ENCODE peak calls at places on chromosomes 16 and 17, in nine cellular contexts. F is body of pancreas, E is A673, Y is endodermal cell, A is cardiac fibroblast, O is tibial artery, S is thoracic aorta, D is fibroblast of mammary gland, I is ascending aorta. X is an unnamed sample.

GRCh38 chr16:48971571-48972071 is 310.0 kb downstream of the CBLN1 start:
- DNase-seq in E (peak), F (no peak), O (no peak), I (no peak), Y (peak), A (no peak), D (no peak), S (no peak), X (no peak)

GRCh38 chr17:43826206-43826605 is 6.7 kb downstream of the MPP3 start:
- DNase-seq in A (no peak), D (no peak), S (no peak), F (no peak), E (no peak), Y (no peak), I (no peak), O (no peak), X (no peak)

GRCh38 chr16:58063377-58064076 is 38.0 kb downstream of the MMP15 start:
- DNase-seq in E (no peak), D (no peak), S (no peak), F (peak), I (no peak), O (no peak), Y (peak), A (no peak), X (no peak)

GRCh38 chr16:57619606-57620315 is 8.7 kb upstream of the ADGRG1 start:
- DNase-seq in S (no peak), O (peak), F (peak), A (no peak), I (no peak), D (no peak), E (no peak), Y (peak), X (peak)

GRCh38 chr17:18315498-18316360 is 636 bp downstream of the SMCR8 start:
- DNase-seq in D (peak), E (no peak), S (no peak), Y (no peak), A (no peak), O (no peak), F (peak), I (no peak), X (no peak)

GRCh38 chr17:38660097-38661026 is 14.4 kb downstream of the EPOP start:
- DNase-seq in Y (peak), I (no peak), S (no peak), O (no peak), D (no peak), A (no peak), E (no peak), F (no peak), X (no peak)

GRCh38 chr17:39626671-39627169 is at the start of gene PPP1R1B:
- DNase-seq in A (no peak), D (no peak), F (peak), Y (peak), S (no peak), E (peak), I (no peak), O (no peak), X (no peak)

GRCh38 chr17:41333836-41334235 is 16.8 kb downstream of the KRT33A start:
- DNase-seq in A (no peak), I (no peak), O (no peak), F (no peak), S (no peak), Y (peak), D (no peak), E (no peak), X (no peak)

GRCh38 chr16:66572356-66572755 is 6.1 kb downstream of the CMTM1 start:
- DNase-seq in O (no peak), A (no peak), F (no peak), E (no peak), D (no peak), Y (no peak), S (no peak), I (no peak), X (no peak)

GRCh38 chr17:83196088-83196765 is 116.8 kb downstream of the METRNL start:
- DNase-seq in S (no peak), D (peak), Y (no peak), E (no peak), A (peak), I (no peak), F (no peak), O (peak), X (no peak)

GRCh38 chr16:2739555-2740435 is 12.6 kb upstream of the SRRM2 start:
- DNase-seq in D (no peak), I (no peak), A (no peak), S (no peak), O (no peak), F (no peak), Y (peak), E (no peak), X (no peak)

GRCh38 chr17:50130778-50131317 is 888 bp upstream of the SAMD14 start:
- DNase-seq in O (peak), I (no peak), F (no peak), A (no peak), S (no peak), D (no peak), Y (peak), E (no peak), X (no peak)

GRCh38 chr17:7241783-7242716 is at the start of gene GABARAP:
- DNase-seq in F (peak), I (peak), S (peak), Y (peak), A (peak), O (peak), E (peak), D (peak), X (no peak)

GRCh38 chr17:7241047-7241733 is 1.1 kb downstream of the GABARAP start:
- DNase-seq in S (no peak), A (no peak), E (no peak), O (no peak), I (no peak), Y (no peak), F (peak), D (no peak), X (no peak)

GRCh38 chr17:7239091-7240027 is at the start of gene PHF23:
- DNase-seq in O (peak), E (peak), F (peak), I (peak), S (peak), D (peak), Y (peak), A (peak), X (peak)

GRCh38 chr17:7240375-7240774 is 1.1 kb upstream of the PHF23 start:
- DNase-seq in Y (no peak), D (no peak), F (peak), E (no peak), O (no peak), I (no peak), A (no peak), S (no peak), X (no peak)

GRCh38 chr17:7242717-7243576 is 698 bp upstream of the GABARAP start:
- DNase-seq in O (peak), A (peak), I (peak), D (peak), E (peak), Y (peak), F (peak), S (peak), X (peak)
- TF ChIP-seq CTCF in O (peak), A (no peak), I (no peak), D (no peak), E (no peak), Y (no peak), F (no peak), S (no peak), X (no peak)

GRCh38 chr16:89045881-89046280 is 47.8 kb upstream of the ACSF3 start:
- DNase-seq in S (no peak), A (no peak), F (no peak), I (no peak), Y (no peak), D (no peak), O (no peak), E (no peak), X (no peak)

GRCh38 chr16:89048087-89048729 is 45.4 kb upstream of the ACSF3 start:
- DNase-seq in O (no peak), E (no peak), Y (no peak), F (no peak), D (no peak), I (no peak), A (no peak), S (no peak), X (no peak)

GRCh38 chr16:89048871-89049422 is 44.7 kb upstream of the ACSF3 start:
- DNase-seq in S (no peak), A (no peak), Y (no peak), F (no peak), O (no peak), D (no peak), E (no peak), I (no peak), X (no peak)

GRCh38 chr16:89046491-89046890 is 47.2 kb upstream of the ACSF3 start:
- DNase-seq in A (no peak), F (no peak), S (no peak), O (no peak), D (no peak), I (no peak), E (no peak), Y (no peak), X (no peak)

DNA sequence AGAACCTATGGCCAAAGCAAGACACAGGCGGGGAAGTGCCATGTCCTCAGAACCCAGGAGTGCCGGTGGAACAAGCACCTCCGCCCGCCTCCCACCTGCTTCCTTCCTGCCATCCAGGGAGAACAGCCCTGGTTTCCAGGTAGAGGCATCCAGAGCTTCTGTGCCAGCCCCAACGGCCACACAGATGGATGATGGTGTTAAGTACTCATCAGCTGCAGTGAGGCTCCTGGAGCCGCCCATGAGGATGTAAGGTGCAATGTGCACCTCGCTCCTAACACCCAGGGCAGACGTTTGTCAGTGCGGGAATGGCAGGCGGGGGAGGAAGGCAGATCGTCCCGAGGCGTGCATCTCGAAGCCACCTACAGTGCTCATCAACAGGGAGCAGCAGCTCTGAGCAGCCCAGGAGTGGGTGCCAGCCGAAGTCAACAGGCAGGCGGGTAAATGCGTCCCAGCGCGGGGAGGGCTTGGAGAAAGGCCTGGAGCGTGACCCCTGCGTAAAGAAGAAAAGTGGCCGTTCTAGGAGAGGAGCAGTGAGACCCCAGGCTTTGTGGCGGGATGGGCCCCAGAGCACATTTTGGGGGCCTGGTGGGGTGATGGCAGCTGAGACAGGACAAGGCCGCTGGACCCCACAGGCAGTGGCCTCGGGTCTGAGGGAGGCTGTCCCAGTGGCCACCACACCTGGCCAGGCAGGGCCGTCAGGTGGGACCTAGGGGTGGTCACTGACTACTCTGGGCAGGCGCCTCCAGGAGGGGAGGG is 46.1 kb upstream of the ACSF3 start:
- DNase-seq in E (no peak), O (no peak), F (no peak), D (no peak), Y (no peak), I (no peak), A (no peak), S (no peak), X (no peak)
- H3K4me3 ChIP-seq in E (no peak), O (no peak), F (no peak), D (no peak), Y (no peak), I (no peak), A (no peak), S (no peak), X (no peak)

GRCh38 chr17:73620414-73620813 is 23.8 kb downstream of the SDK2 start:
- DNase-seq in D (no peak), I (no peak), A (no peak), F (no peak), O (no peak), Y (no peak), E (no peak), S (no peak), X (no peak)
- TF ChIP-seq CTCF in D (no peak), I (no peak), A (no peak), F (no peak), O (no peak), Y (peak), E (no peak), S (no peak), X (no peak)

GRCh38 chr17:7010523-7010922 is 1.9 kb upstream of the RNASEK start:
- DNase-seq in Y (no peak), S (no peak), O (no peak), D (no peak), E (no peak), F (no peak), A (no peak), I (no peak), X (no peak)
- H3K4me3 ChIP-seq in Y (peak), S (peak), O (no peak), D (no peak), E (no peak), F (no peak), A (no peak), I (peak), X (no peak)

DNA sequence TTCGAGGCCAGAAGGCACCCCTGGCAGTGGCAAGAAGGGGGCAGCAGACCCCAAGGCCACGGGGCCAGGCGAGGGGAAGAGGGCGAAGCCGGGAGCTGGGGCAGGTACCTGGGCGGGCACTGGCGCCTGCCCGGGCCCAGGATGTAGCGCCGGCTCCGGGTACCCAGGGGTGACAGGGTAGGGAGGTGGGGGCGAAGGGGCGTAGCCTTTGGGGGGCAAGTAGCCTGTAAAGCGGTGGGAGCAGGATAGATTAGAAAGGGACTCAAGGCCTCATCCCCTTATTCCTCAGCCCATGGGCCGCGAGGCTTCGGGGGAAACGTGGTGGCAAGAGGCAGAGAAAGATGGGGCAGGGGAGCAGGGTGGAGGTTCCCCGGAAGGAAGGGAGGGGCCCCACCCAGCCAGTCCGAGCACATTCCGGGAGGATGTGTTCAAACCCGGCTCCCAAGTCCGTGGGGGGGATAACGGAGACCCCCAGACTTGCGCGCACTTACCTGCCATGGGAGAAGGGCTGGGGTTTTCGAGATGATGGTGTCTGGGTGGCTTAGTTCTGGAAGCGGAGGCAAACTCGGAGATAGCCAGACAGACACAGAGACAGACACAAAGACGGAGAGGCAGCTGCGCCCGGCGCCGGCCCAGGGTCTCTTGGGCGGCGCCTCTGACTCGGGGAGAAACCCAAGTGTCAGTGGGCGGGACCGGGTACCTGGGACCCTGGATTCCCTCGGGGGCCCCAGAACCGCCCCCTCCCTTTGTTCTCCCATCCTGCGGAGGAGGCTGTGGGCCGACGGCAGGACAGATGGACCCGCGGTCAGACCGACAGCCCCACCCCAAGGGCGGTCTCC is 493 bp downstream of the PLSCR3 start:
- DNase-seq in F (peak), I (no peak), E (peak), S (no peak), D (no peak), Y (peak), O (no peak), A (no peak), X (no peak)
- TF ChIP-seq CTCF in F (no peak), I (no peak), E (no peak), S (no peak), D (no peak), Y (peak), O (no peak), A (peak), X (no peak)